ENCODE peak calls at places on chromosomes 5 and 9, in four cellular contexts. One of them, this sample, is unnamed.

GRCh38 chr9:129176786-129177442 is 1.1 kb downstream of the IER5L start:
- DNase-seq in HuH-7.5: peak
- DNase-seq in adrenal gland: peak
- DNase-seq in lower lobe of right lung: peak
- DNase-seq in this sample: peak

GRCh38 chr5:54927097-54927746 is 58.2 kb downstream of the ESM1 start:
- DNase-seq in adrenal gland: no peak
- DNase-seq in lower lobe of right lung: no peak
- DNase-seq in HuH-7.5: no peak
- DNase-seq in this sample: no peak

GRCh38 chr5:6907320-6907918 is 194.2 kb downstream of the TENT4A start:
- DNase-seq in adrenal gland: no peak
- DNase-seq in lower lobe of right lung: no peak
- DNase-seq in HuH-7.5: no peak
- DNase-seq in this sample: no peak

GRCh38 chr5:93676707-93677106 is 64.7 kb downstream of the POU5F2 start:
- DNase-seq in lower lobe of right lung: no peak
- DNase-seq in adrenal gland: no peak
- DNase-seq in HuH-7.5: no peak
- DNase-seq in this sample: no peak

GRCh38 chr5:141330299-141331080 is at the start of gene PCDHGA1:
- DNase-seq in HuH-7.5: peak
- DNase-seq in adrenal gland: no peak
- DNase-seq in lower lobe of right lung: no peak
- DNase-seq in this sample: no peak

GRCh38 chr5:156920042-156920860 is 42.8 kb downstream of the TIMD4 start:
- DNase-seq in lower lobe of right lung: no peak
- DNase-seq in adrenal gland: no peak
- DNase-seq in HuH-7.5: no peak
- DNase-seq in this sample: no peak

GRCh38 chr5:75040973-75041372 is 11.4 kb downstream of the GCNT4 start:
- DNase-seq in adrenal gland: no peak
- DNase-seq in HuH-7.5: no peak
- DNase-seq in lower lobe of right lung: no peak
- DNase-seq in this sample: no peak

GRCh38 chr9:94859891-94860290 is 133.4 kb downstream of the AOPEP start:
- DNase-seq in HuH-7.5: no peak
- DNase-seq in adrenal gland: no peak
- DNase-seq in lower lobe of right lung: no peak
- DNase-seq in this sample: no peak

GRCh38 chr9:112166176-112167140 is 8.6 kb downstream of the SUSD1 start:
- DNase-seq in adrenal gland: no peak
- DNase-seq in lower lobe of right lung: no peak
- DNase-seq in HuH-7.5: no peak
- DNase-seq in this sample: no peak

GRCh38 chr5:37533851-37534250 is 154.7 kb downstream of the WDR70 start:
- DNase-seq in adrenal gland: no peak
- DNase-seq in HuH-7.5: no peak
- DNase-seq in lower lobe of right lung: no peak
- DNase-seq in this sample: no peak

GRCh38 chr5:68196876-68197275 is 18.7 kb upstream of the PIK3R1 start:
- DNase-seq in lower lobe of right lung: no peak
- DNase-seq in HuH-7.5: no peak
- DNase-seq in adrenal gland: peak
- DNase-seq in this sample: no peak

GRCh38 chr5:19608434-19608833 is 379.6 kb downstream of the CDH18 start:
- DNase-seq in HuH-7.5: no peak
- DNase-seq in adrenal gland: no peak
- DNase-seq in lower lobe of right lung: no peak
- DNase-seq in this sample: no peak

GRCh38 chr5:88675159-88675757 is 207.7 kb downstream of the MEF2C start:
- DNase-seq in HuH-7.5: no peak
- DNase-seq in lower lobe of right lung: no peak
- DNase-seq in adrenal gland: no peak
- DNase-seq in this sample: no peak

GRCh38 chr5:122262107-122262506 is 49.9 kb upstream of the SNCAIP start:
- DNase-seq in lower lobe of right lung: no peak
- DNase-seq in adrenal gland: no peak
- DNase-seq in HuH-7.5: no peak
- DNase-seq in this sample: no peak

GRCh38 chr5:2697446-2698200 is 53.9 kb downstream of the IRX2 start:
- DNase-seq in adrenal gland: no peak
- DNase-seq in lower lobe of right lung: no peak
- DNase-seq in HuH-7.5: no peak
- DNase-seq in this sample: no peak

GRCh38 chr9:105188746-105189145 is 55.7 kb upstream of the SLC44A1 start:
- DNase-seq in HuH-7.5: no peak
- DNase-seq in adrenal gland: no peak
- DNase-seq in lower lobe of right lung: no peak
- DNase-seq in this sample: no peak

GRCh38 chr9:28720746-28721145 is 1147.5 kb upstream of the C9orf72 start:
- DNase-seq in lower lobe of right lung: no peak
- DNase-seq in HuH-7.5: no peak
- DNase-seq in adrenal gland: no peak
- DNase-seq in this sample: no peak

GRCh38 chr9:105151686-105151995 is 92.8 kb upstream of the SLC44A1 start:
- DNase-seq in HuH-7.5: no peak
- DNase-seq in lower lobe of right lung: no peak
- DNase-seq in adrenal gland: no peak
- DNase-seq in this sample: no peak

GRCh38 chr9:113388833-113389232 is 12.0 kb upstream of the HDHD3 start:
- DNase-seq in HuH-7.5: no peak
- DNase-seq in lower lobe of right lung: no peak
- DNase-seq in adrenal gland: peak
- DNase-seq in this sample: no peak

GRCh38 chr5:112419050-112419595 is at the start of gene EPB41L4A:
- DNase-seq in HuH-7.5: no peak
- DNase-seq in adrenal gland: peak
- DNase-seq in lower lobe of right lung: peak
- DNase-seq in this sample: peak

GRCh38 chr5:107919969-107920368 is 249.2 kb upstream of the EFNA5 start:
- DNase-seq in HuH-7.5: no peak
- DNase-seq in lower lobe of right lung: no peak
- DNase-seq in adrenal gland: no peak
- DNase-seq in this sample: no peak

GRCh38 chr5:172817664-172818063 is 16.4 kb upstream of the ERGIC1 start:
- DNase-seq in HuH-7.5: no peak
- DNase-seq in lower lobe of right lung: no peak
- DNase-seq in adrenal gland: no peak
- DNase-seq in this sample: no peak

GRCh38 chr9:36450110-36450732 is 50.2 kb upstream of the RNF38 start:
- DNase-seq in adrenal gland: peak
- DNase-seq in lower lobe of right lung: no peak
- DNase-seq in HuH-7.5: peak
- DNase-seq in this sample: no peak

GRCh38 chr9:131885144-131885609 is 145.3 kb upstream of the RAPGEF1 start:
- DNase-seq in lower lobe of right lung: peak
- DNase-seq in HuH-7.5: no peak
- DNase-seq in adrenal gland: no peak
- DNase-seq in this sample: no peak

GRCh38 chr5:911601-912000 is 18.9 kb downstream of the TRIP13 start:
- DNase-seq in HuH-7.5: no peak
- DNase-seq in lower lobe of right lung: no peak
- DNase-seq in adrenal gland: peak
- DNase-seq in this sample: no peak

GRCh38 chr9:76615149-76615548 is 149.1 kb upstream of the PCA3 start:
- DNase-seq in lower lobe of right lung: no peak
- DNase-seq in adrenal gland: no peak
- DNase-seq in HuH-7.5: no peak
- DNase-seq in this sample: no peak

GRCh38 chr5:378301-378891 is 56.9 kb downstream of the AHRR start:
- DNase-seq in adrenal gland: no peak
- DNase-seq in HuH-7.5: no peak
- DNase-seq in lower lobe of right lung: no peak
- DNase-seq in this sample: peak

GRCh38 chr9:21747171-21747570 is 55.3 kb upstream of the MTAP start:
- DNase-seq in lower lobe of right lung: no peak
- DNase-seq in HuH-7.5: no peak
- DNase-seq in adrenal gland: no peak
- DNase-seq in this sample: no peak

GRCh38 chr9:91856419-91856818 is 93.6 kb downstream of the ROR2 start:
- DNase-seq in lower lobe of right lung: no peak
- DNase-seq in adrenal gland: no peak
- DNase-seq in HuH-7.5: no peak
- DNase-seq in this sample: no peak

GRCh38 chr9:109969559-109970237 is 189.7 kb downstream of the PALM2AKAP2 start:
- DNase-seq in lower lobe of right lung: no peak
- DNase-seq in adrenal gland: peak
- DNase-seq in HuH-7.5: no peak
- DNase-seq in this sample: peak

GRCh38 chr9:91207481-91207888 is 154.2 kb downstream of the AUH start:
- DNase-seq in lower lobe of right lung: no peak
- DNase-seq in adrenal gland: no peak
- DNase-seq in HuH-7.5: no peak
- DNase-seq in this sample: no peak

GRCh38 chr9:88953401-88954029 is 37.8 kb upstream of the S1PR3 start:
- DNase-seq in HuH-7.5: no peak
- DNase-seq in lower lobe of right lung: no peak
- DNase-seq in adrenal gland: no peak
- DNase-seq in this sample: no peak

GRCh38 chr5:179762079-179762780 is 29.6 kb downstream of the MAML1 start:
- DNase-seq in lower lobe of right lung: no peak
- DNase-seq in HuH-7.5: no peak
- DNase-seq in adrenal gland: peak
- DNase-seq in this sample: no peak

GRCh38 chr9:94783121-94783664 is 56.7 kb downstream of the AOPEP start:
- DNase-seq in HuH-7.5: peak
- DNase-seq in adrenal gland: peak
- DNase-seq in lower lobe of right lung: peak
- DNase-seq in this sample: no peak

GRCh38 chr5:10913846-10914245 is 152.8 kb upstream of the DAP start:
- DNase-seq in lower lobe of right lung: no peak
- DNase-seq in HuH-7.5: peak
- DNase-seq in adrenal gland: peak
- DNase-seq in this sample: no peak

GRCh38 chr9:99430301-99430700 is 208.2 kb downstream of the SEC61B start:
- DNase-seq in HuH-7.5: no peak
- DNase-seq in adrenal gland: no peak
- DNase-seq in lower lobe of right lung: no peak
- DNase-seq in this sample: no peak